ENCODE peak calls at places on chromosomes 13 and 19, in six cellular contexts. I is foreskin fibroblast; U is activated T-cell treated with anti-CD3 and anti-CD28 coated beads, Interleukin-2, amount 50 U/mL, for 72 hours; P is SW 1271; W is NCI-H510A treated with DMSO at 0.1 percent for 48 hours; Q is gastrocnemius medialis. L is an unnamed sample.
A peak's percentile ranks its signal among the peaks of the same experiment; 100 is the strongest.

GRCh38 chr19:55809381-55810058 is 22.3 kb downstream of the NLRP11 start:
- DNase-seq in I (peak; percentile 11), U (peak; percentile 41), P (peak; percentile 53), W (peak; percentile 5), Q (no peak), L (peak; percentile 48)

GRCh38 chr19:49396738-49397505 is 8.9 kb downstream of the KASH5 start:
- DNase-seq in I (no peak), U (no peak), P (no peak), W (no peak), Q (no peak), L (no peak)

GRCh38 chr13:50410921-50411712 is 395.9 kb downstream of the KCNRG start:
- DNase-seq in I (peak; percentile 77), U (no peak), P (peak; percentile 66), W (no peak), Q (no peak), L (peak; percentile 66)

GRCh38 chr13:110683203-110683883 is 22.6 kb downstream of the CARS2 start:
- DNase-seq in I (no peak), U (peak; percentile 16), P (no peak), W (no peak), Q (no peak), L (no peak)

GRCh38 chr13:29943301-29944085 is 93.1 kb upstream of the UBL3 start:
- DNase-seq in I (no peak), U (no peak), P (no peak), W (no peak), Q (no peak), L (no peak)

GRCh38 chr13:77207943-77208342 is 119.0 kb downstream of the MYCBP2 start:
- DNase-seq in I (peak; percentile 82), U (no peak), P (no peak), W (no peak), Q (no peak), L (no peak)

GRCh38 chr13:46861959-46862358 is 34.9 kb downstream of the HTR2A start:
- DNase-seq in I (no peak), U (no peak), P (no peak), W (no peak), Q (no peak), L (no peak)

GRCh38 chr13:99686944-99687382 is 185.7 kb downstream of the TM9SF2 start:
- DNase-seq in I (no peak), U (no peak), P (no peak), W (no peak), Q (no peak), L (no peak)

GRCh38 chr13:70405266-70405665 is 297.0 kb upstream of the KLHL1 start:
- DNase-seq in I (no peak), U (no peak), P (no peak), W (no peak), Q (no peak), L (no peak)

GRCh38 chr19:29680447-29680846 is 15.2 kb downstream of the PLEKHF1 start:
- DNase-seq in I (no peak), U (peak; percentile 88), P (no peak), W (no peak), Q (peak; percentile 48), L (no peak)

GRCh38 chr19:47275866-47276461 is 1.3 kb downstream of the INAFM1 start:
- DNase-seq in I (peak; percentile 33), U (no peak), P (no peak), W (no peak), Q (no peak), L (no peak)

GRCh38 chr13:104773775-104774174 is 1707.6 kb upstream of the SLC10A2 start:
- DNase-seq in I (peak; percentile 32), U (no peak), P (no peak), W (peak; percentile 78), Q (no peak), L (peak; percentile 15)

GRCh38 chr19:54451331-54451871 is 2.4 kb downstream of the LENG8 start:
- DNase-seq in I (no peak), U (no peak), P (no peak), W (no peak), Q (no peak), L (no peak)

GRCh38 chr13:66501187-66501586 is 728.9 kb downstream of the PCDH9 start:
- DNase-seq in I (peak; percentile 26), U (no peak), P (no peak), W (no peak), Q (no peak), L (no peak)

GRCh38 chr19:44603201-44603945 is 10.0 kb upstream of the IGSF23 start:
- DNase-seq in I (peak; percentile 93), U (no peak), P (peak; percentile 25), W (no peak), Q (no peak), L (peak; percentile 98)

L was measured in HS-27A.